ENCODE peak calls at places on chromosomes 4 and X, in nine cellular contexts. I, D, M, R, H, C, A, Q and L are unnamed samples. For H3K27me3, the result is how much of the 10 kb centered on the place peaks cover.

GRCh38 chr4:48538358-48538757 is 48.3 kb downstream of the ZAR1 start:
- DNase-seq in I (no peak), D (no peak), M (no peak), R (peak), H (no peak), C (no peak), A (no peak), Q (no peak), L (no peak)

GRCh38 chr4:77453911-77454310 is 151.7 kb upstream of the CXCL13 start:
- DNase-seq in I (no peak), D (no peak), M (no peak), R (no peak), H (no peak), C (no peak), A (no peak), Q (no peak), L (no peak)

GRCh38 chr4:92461732-92462131 is 158.0 kb downstream of the GRID2 start:
- DNase-seq in I (no peak), D (no peak), M (no peak), R (no peak), H (no peak), C (no peak), A (no peak), Q (no peak), L (no peak)

GRCh38 chrX:44945736-44946135 is 72.7 kb downstream of the KDM6A start:
- DNase-seq in I (no peak), D (no peak), M (no peak), R (peak), H (no peak), C (no peak), A (no peak), Q (no peak), L (no peak)

GRCh38 chr4:179678093-179678804 is 2236.0 kb upstream of the AGA start:
- DNase-seq in I (no peak), D (no peak), M (no peak), R (no peak), H (no peak), C (no peak), A (peak), Q (no peak), L (no peak)

GRCh38 chr4:88583643-88584470 is 8.4 kb upstream of the HERC3 start:
- DNase-seq in I (no peak), D (no peak), M (no peak), R (no peak), H (no peak), C (no peak), A (no peak), Q (no peak), L (no peak)

GRCh38 chrX:17174671-17175070 is 200.3 kb upstream of the NHS start:
- DNase-seq in I (peak), D (no peak), M (no peak), R (no peak), H (no peak), C (peak), A (no peak), Q (no peak), L (no peak)

GRCh38 chrX:2628751-2629315 is 62.3 kb upstream of the CD99 start:
- DNase-seq in I (no peak), D (no peak), M (no peak), R (no peak), H (no peak), C (no peak), A (no peak), Q (peak), L (no peak)

GRCh38 chrX:42771836-42772335 is 6.1 kb downstream of the PPP1R2C start:
- DNase-seq in I (no peak), D (no peak), M (no peak), R (no peak), H (no peak), C (no peak), A (no peak), Q (no peak), L (no peak)

GRCh38 chr4:156362581-156362980 is 408.9 kb upstream of the CTSO start:
- DNase-seq in I (no peak), D (no peak), M (peak), R (no peak), H (no peak), C (no peak), A (peak), Q (no peak), L (no peak)

GRCh38 chr4:154618708-154619315 is 6.4 kb upstream of the FGG start:
- DNase-seq in I (peak), D (peak), M (peak), R (peak), H (no peak), C (peak), A (peak), Q (peak), L (no peak)
- H3K4me3 ChIP-seq in I (no peak), D (no peak), M (no peak), R (no peak), H (no peak), C (no peak), A (no peak), Q (no peak), L (no peak)

DNA sequence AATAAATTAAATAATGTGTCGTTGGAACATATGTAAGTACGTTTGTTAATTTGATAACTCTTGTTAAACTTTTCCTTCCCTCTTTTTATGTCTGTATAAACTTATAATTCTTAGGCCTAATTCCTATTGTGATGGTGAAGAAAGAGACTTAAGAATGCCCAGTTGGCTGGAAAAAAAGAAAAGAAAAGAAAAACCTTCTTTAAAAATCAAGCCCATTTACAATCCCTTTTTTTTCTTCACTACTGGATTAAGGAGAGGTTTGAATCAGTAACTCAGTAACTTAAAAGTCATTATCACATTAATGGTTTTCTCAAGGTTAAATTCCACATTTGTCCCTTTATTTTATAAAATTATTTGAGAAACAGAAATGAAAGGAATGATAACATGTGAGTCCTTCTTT is 253.3 kb upstream of the MAGEB2 start:
- DNase-seq in I (no peak), D (no peak), M (no peak), R (no peak), H (no peak), C (no peak), A (no peak), Q (no peak), L (no peak)
- H3K27me3 ChIP-seq in I (under half), D (under half), M (under half), R (under half), H (under half), C (under half), A (under half), Q (under half), L (under half)

DNA sequence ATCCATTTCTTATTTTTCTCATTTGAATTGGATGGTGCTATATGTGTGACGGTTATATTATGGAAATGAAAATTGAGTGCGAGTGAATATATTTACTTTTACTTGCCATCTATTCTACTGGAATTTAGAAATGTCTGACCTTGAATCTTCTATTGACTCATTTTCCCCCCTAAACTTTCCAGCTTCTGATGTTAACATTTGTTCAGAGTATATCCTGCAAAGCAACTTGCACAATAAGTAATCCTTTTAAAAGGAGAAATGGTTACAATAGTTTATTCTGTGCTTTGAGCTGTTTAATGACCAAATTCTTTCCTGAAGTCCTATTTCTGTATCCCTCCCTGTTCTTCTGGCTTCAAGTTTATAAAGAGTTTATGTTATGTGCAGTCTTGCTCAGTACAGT is 116.7 kb downstream of the ARHGAP10 start:
- DNase-seq in I (no peak), D (no peak), M (peak), R (no peak), H (no peak), C (no peak), A (no peak), Q (no peak), L (no peak)
- H3K27ac ChIP-seq in I (peak), D (no peak), M (no peak), R (no peak), H (peak), C (no peak), A (no peak), Q (peak), L (no peak)

DNA sequence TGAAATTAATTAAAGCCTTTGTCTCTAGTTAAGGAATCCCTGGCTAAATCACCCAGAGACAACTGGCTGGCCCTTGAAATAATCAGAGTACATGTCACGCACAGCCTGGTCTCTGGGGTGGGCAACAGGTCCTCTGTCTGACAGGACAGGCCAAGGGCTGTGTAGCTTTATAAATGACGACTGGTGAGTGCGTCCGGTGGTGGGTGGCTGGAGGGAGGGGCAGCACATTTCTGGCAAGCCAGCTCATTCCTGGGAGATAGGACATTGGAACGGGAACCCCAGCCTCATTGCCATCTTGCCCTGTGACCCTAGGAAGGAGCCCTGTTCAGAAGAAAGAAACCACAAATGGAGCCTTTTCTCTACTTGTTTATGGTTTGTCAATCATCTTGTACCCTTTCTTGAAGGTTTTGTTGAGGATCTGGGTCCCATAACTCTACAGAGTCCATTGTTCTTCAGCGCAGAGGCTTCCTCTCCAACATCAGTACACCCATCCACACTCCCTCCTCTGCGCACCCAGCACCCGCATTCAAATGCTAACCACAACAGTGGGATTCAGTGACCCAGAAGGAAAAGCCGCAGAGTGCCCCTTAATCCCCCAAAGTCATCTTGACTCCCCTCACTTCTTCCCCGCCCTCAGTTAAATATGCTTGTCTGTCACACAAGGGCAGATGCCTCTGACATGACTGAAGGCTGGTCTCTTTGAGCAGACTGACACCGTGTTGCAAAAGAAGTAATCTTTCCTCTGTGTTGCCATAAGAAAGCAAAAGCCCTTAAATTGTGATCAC is 368.1 kb downstream of the UNC5C start:
- DNase-seq in I (no peak), D (no peak), M (no peak), R (no peak), H (no peak), C (no peak), A (no peak), Q (no peak), L (no peak)
- H3K4me3 ChIP-seq in I (no peak), D (no peak), M (no peak), R (peak), H (no peak), C (no peak), A (no peak), Q (no peak), L (no peak)

GRCh38 chr4:6472008-6472386 is 417 bp downstream of the PPP2R2C start:
- DNase-seq in I (no peak), D (no peak), M (no peak), R (no peak), H (peak), C (no peak), A (no peak), Q (peak), L (no peak)
- H3K27me3 ChIP-seq in I (half or more), D (under half), M (half or more), R (half or more), H (half or more), C (under half), A (under half), Q (under half), L (under half)